ENCODE peak calls at places on chromosomes 13 and 19, in six cellular contexts. L is SK-N-SH, F is H1, W is A549, D is HepG2, R is K562. N is an unnamed sample. For H3K4me1, the result is how much of the 10 kb centered on the place peaks cover.

GRCh38 chr13:102021777-102022176 is 380.1 kb downstream of the FGF14 start:
- DNase-seq in W (no peak), R (no peak), L (no peak), D (no peak), F (no peak), N (no peak)

GRCh38 chr19:31589109-31589508 is 239.9 kb upstream of the TSHZ3 start:
- DNase-seq in W (no peak), D (no peak), L (no peak), F (no peak), R (no peak), N (no peak)

GRCh38 chr19:52662631-52663030 is 24.5 kb upstream of the ZNF83 start:
- DNase-seq in W (no peak), L (no peak), R (no peak), D (no peak), F (no peak), N (no peak)

GRCh38 chr13:65264066-65264465 is 1966.1 kb downstream of the PCDH9 start:
- DNase-seq in R (no peak), F (no peak), D (no peak), W (no peak), L (no peak), N (no peak)

GRCh38 chr13:31200636-31200970 is 828 bp downstream of the B3GLCT start:
- DNase-seq in D (peak), R (no peak), F (peak), W (peak), L (no peak), N (no peak)

GRCh38 chr13:33610471-33611015 is 207.4 kb upstream of the RFC3 start:
- DNase-seq in W (no peak), F (peak), D (peak), L (no peak), R (no peak), N (no peak)

GRCh38 chr19:10289836-10290438 is at the start of gene ICAM5:
- DNase-seq in R (peak), W (no peak), D (no peak), L (no peak), F (no peak), N (peak)

GRCh38 chr13:103236213-103236612 is 170.0 kb upstream of the SLC10A2 start:
- DNase-seq in F (no peak), L (no peak), D (no peak), W (no peak), R (no peak), N (no peak)

GRCh38 chr19:8147579-8147978 is 1.8 kb downstream of the FBN3 start:
- DNase-seq in W (no peak), D (no peak), R (no peak), L (no peak), F (no peak), N (no peak)

GRCh38 chr19:33186835-33187540 is 7.1 kb upstream of the LRP3 start:
- DNase-seq in F (no peak), W (no peak), L (no peak), D (no peak), R (no peak), N (no peak)

GRCh38 chr19:33293255-33294057 is 8.9 kb downstream of the CEBPA start:
- DNase-seq in R (peak), L (no peak), W (peak), F (no peak), D (peak), N (peak)

GRCh38 chr19:7153008-7153407 is 83.5 kb downstream of the ZNF557 start:
- DNase-seq in W (no peak), F (no peak), L (no peak), R (no peak), D (no peak), N (no peak)

GRCh38 chr19:14450168-14450874 is 17.2 kb downstream of the PKN1 start:
- DNase-seq in W (peak), F (peak), R (peak), D (peak), L (peak), N (no peak)

GRCh38 chr13:72204291-72204690 is 337.3 kb upstream of the DACH1 start:
- DNase-seq in D (no peak), F (no peak), W (no peak), L (no peak), R (no peak), N (no peak)

GRCh38 chr19:10502524-10503001 is 593 bp downstream of the KEAP1 start:
- DNase-seq in D (peak), L (peak), F (peak), R (peak), W (peak), N (peak)

GRCh38 chr19:48770734-48771472 is 15.6 kb downstream of the FGF21 start:
- DNase-seq in W (no peak), R (no peak), D (no peak), L (no peak), F (no peak), N (no peak)

GRCh38 chr13:66926851-66927524 is 303.1 kb downstream of the PCDH9 start:
- DNase-seq in F (no peak), D (no peak), W (no peak), L (no peak), R (no peak), N (peak)

GRCh38 chr13:40306817-40307216 is 359.6 kb downstream of the FOXO1 start:
- DNase-seq in D (no peak), L (no peak), F (no peak), W (no peak), R (no peak), N (no peak)

GRCh38 chr19:39472746-39473442 is 7.7 kb upstream of the TIMM50 start:
- DNase-seq in F (no peak), W (no peak), D (no peak), R (no peak), L (no peak), N (no peak)

GRCh38 chr19:39475748-39476147 is 4.9 kb upstream of the TIMM50 start:
- DNase-seq in W (no peak), D (no peak), L (no peak), R (no peak), F (no peak), N (no peak)

GRCh38 chr19:39473443-39473960 is 7.1 kb upstream of the TIMM50 start:
- DNase-seq in F (no peak), L (no peak), R (no peak), D (no peak), W (no peak), N (no peak)

GRCh38 chr19:39471756-39472536 is 8.7 kb upstream of the TIMM50 start:
- DNase-seq in L (no peak), D (no peak), R (no peak), W (no peak), F (no peak), N (no peak)

GRCh38 chr19:39474139-39474620 is 6.5 kb upstream of the TIMM50 start:
- DNase-seq in R (peak), L (peak), D (peak), F (peak), W (peak), N (peak)
- TF ChIP-seq USF2 in R (no peak), L (no peak), D (no peak), F (no peak), W (no peak), N (no peak)

GRCh38 chr13:51833980-51834379 is 11.0 kb downstream of the TMEM272 start:
- DNase-seq in D (no peak), L (no peak), R (no peak), W (no peak), F (no peak), N (no peak)

GRCh38 chr13:51834581-51835158 is 10.3 kb downstream of the TMEM272 start:
- DNase-seq in W (no peak), F (peak), R (no peak), L (peak), D (no peak), N (no peak)

GRCh38 chr13:51831519-51831918 is 13.5 kb downstream of the TMEM272 start:
- DNase-seq in F (no peak), W (no peak), L (no peak), R (no peak), D (no peak), N (no peak)

GRCh38 chr13:51829236-51829899 is 15.6 kb downstream of the TMEM272 start:
- DNase-seq in W (no peak), L (no peak), R (no peak), F (no peak), D (no peak), N (no peak)

GRCh38 chr13:51832471-51833152 is 12.4 kb downstream of the TMEM272 start:
- DNase-seq in W (peak), D (no peak), F (no peak), R (no peak), L (peak), N (peak)
- H3K4me1 ChIP-seq in W (under half), D (under half), F (under half), R (under half), L (under half), N (under half)

GRCh38 chr19:36331353-36332228 is 47.4 kb downstream of the ZFP14 start:
- DNase-seq in W (peak), F (peak), R (peak), D (no peak), L (peak), N (peak)

DNA sequence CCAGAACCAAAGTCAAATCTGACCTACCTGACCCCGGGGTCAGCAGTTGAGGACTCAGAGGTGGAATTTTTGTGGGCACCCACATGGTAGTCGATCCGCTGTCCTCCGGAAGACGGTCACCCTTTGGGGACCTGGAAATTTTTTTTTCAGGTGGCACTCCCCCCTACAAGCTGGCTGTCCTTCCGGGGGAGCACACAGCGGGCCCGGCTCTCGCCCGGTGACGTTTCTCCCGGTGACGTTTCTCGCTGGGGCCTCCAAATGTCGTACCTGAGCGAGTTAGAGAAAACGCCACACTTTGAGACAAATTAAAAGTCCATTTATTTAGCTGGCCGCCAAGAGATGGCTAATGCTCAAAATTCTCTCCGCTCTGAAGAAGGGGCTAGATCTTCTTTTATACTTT is 48.8 kb downstream of the ZFP14 start:
- DNase-seq in D (no peak), R (no peak), L (no peak), W (no peak), F (no peak), N (no peak)
- TF ChIP-seq RFX5 in D (no peak), R (no peak), L (no peak), W (no peak), F (no peak), N (no peak)

GRCh38 chr13:36880961-36881360 is 39.1 kb downstream of the SMAD9 start:
- DNase-seq in F (no peak), L (no peak), D (no peak), W (no peak), R (no peak), N (peak)
- TF ChIP-seq USF2 in F (no peak), L (no peak), D (no peak), W (no peak), R (no peak), N (no peak)

GRCh38 chr19:16571689-16572331 is 405 bp downstream of the SLC35E1 start:
- DNase-seq in L (no peak), R (no peak), F (peak), W (no peak), D (no peak), N (peak)
- H3K4me1 ChIP-seq in L (under half), R (under half), F (under half), W (under half), D (under half), N (under half)